ENCODE peak calls at places on chromosomes 4 and X, in ten cellular contexts. K, B, C, N, M, Q, T, Z, A and J are unnamed samples.

GRCh38 chrX:105745863-105746262 is 76.5 kb upstream of the NRK start:
- DNase-seq in M (no peak), T (no peak), Q (no peak), N (no peak), Z (no peak), B (no peak), A (no peak), C (no peak), K (no peak), J (no peak)

GRCh38 chrX:15814811-15815210 is 24.5 kb downstream of the ZRSR2 start:
- DNase-seq in Z (no peak), A (no peak), T (no peak), M (no peak), K (no peak), Q (no peak), N (no peak), C (no peak), B (no peak), J (no peak)

GRCh38 chr4:118973295-118973694 is 84.6 kb downstream of the SYNPO2 start:
- DNase-seq in N (no peak), Z (no peak), K (no peak), M (no peak), C (no peak), Q (no peak), B (no peak), T (no peak), A (no peak), J (no peak)

GRCh38 chrX:23631136-23631535 is 36.2 kb upstream of the PRDX4 start:
- DNase-seq in A (no peak), M (no peak), T (no peak), B (no peak), Z (no peak), Q (no peak), N (no peak), K (no peak), C (no peak), J (no peak)

GRCh38 chr4:77220841-77221613 is 64.0 kb downstream of the CCNG2 start:
- DNase-seq in N (no peak), A (no peak), Q (no peak), M (peak), C (no peak), K (no peak), Z (peak), B (no peak), T (no peak), J (no peak)

GRCh38 chrX:104347860-104348259 is 93.1 kb upstream of the ESX1 start:
- DNase-seq in Q (no peak), Z (no peak), M (no peak), A (no peak), N (no peak), T (no peak), B (no peak), C (no peak), K (no peak), J (no peak)

GRCh38 chr4:159764343-159764952 is 661.6 kb downstream of the RAPGEF2 start:
- DNase-seq in K (no peak), N (peak), M (no peak), B (no peak), A (no peak), Q (no peak), Z (peak), T (peak), C (no peak), J (peak)

GRCh38 chrX:40563784-40564183 is 17.0 kb upstream of the ATP6AP2 start:
- DNase-seq in B (no peak), K (no peak), N (no peak), Z (no peak), A (no peak), T (no peak), C (no peak), Q (no peak), M (no peak), J (no peak)

GRCh38 chr4:13783800-13784411 is 156.4 kb upstream of the BOD1L1 start:
- DNase-seq in B (no peak), Q (peak), N (no peak), Z (no peak), C (no peak), T (no peak), M (no peak), A (no peak), K (no peak), J (no peak)

GRCh38 chrX:133444196-133444595 is 28.9 kb upstream of the GPC4 start:
- DNase-seq in T (no peak), Z (no peak), B (no peak), A (no peak), K (no peak), N (no peak), M (no peak), Q (no peak), C (no peak), J (no peak)

GRCh38 chr4:146524663-146525062 is 2.9 kb upstream of the SLC10A7 start:
- DNase-seq in N (no peak), A (no peak), T (no peak), B (no peak), C (no peak), M (no peak), K (no peak), Z (no peak), Q (no peak), J (no peak)

GRCh38 chrX:43870758-43871419 is 11.4 kb downstream of the MAOB start:
- DNase-seq in M (no peak), Z (no peak), B (no peak), K (no peak), T (no peak), A (no peak), N (no peak), C (no peak), Q (no peak), J (no peak)

GRCh38 chr4:82721819-82722423 is 76.7 kb downstream of the SCD5 start:
- DNase-seq in K (no peak), Z (no peak), Q (no peak), N (peak), M (no peak), A (no peak), T (no peak), C (no peak), B (peak), J (no peak)

GRCh38 chrX:78769356-78769755 is 21.8 kb downstream of the LPAR4 start:
- DNase-seq in Z (no peak), C (no peak), A (no peak), N (no peak), T (no peak), K (no peak), Q (no peak), M (no peak), B (no peak), J (no peak)

GRCh38 chrX:132025085-132025484 is 2.0 kb downstream of the STK26 start:
- DNase-seq in B (no peak), Z (no peak), M (no peak), C (no peak), N (no peak), T (no peak), A (no peak), Q (no peak), K (no peak), J (no peak)

GRCh38 chr4:15659768-15660394 is 4.7 kb upstream of the FBXL5 start:
- DNase-seq in B (no peak), Q (no peak), A (no peak), K (no peak), T (no peak), M (no peak), Z (peak), C (peak), N (no peak), J (peak)

GRCh38 chrX:53441531-53442321 is 7.6 kb upstream of the HSD17B10 start:
- DNase-seq in K (peak), M (peak), Q (peak), A (peak), B (peak), Z (peak), T (peak), C (peak), N (peak), J (peak)

GRCh38 chrX:8971116-8971515 is 62.8 kb downstream of the FAM9B start:
- DNase-seq in T (no peak), M (no peak), A (no peak), Z (peak), K (no peak), N (peak), B (no peak), C (no peak), Q (no peak), J (no peak)

GRCh38 chrX:105515561-105515960 is 295.1 kb upstream of the TEX13A start:
- DNase-seq in C (no peak), Z (no peak), B (no peak), T (no peak), A (no peak), Q (no peak), K (no peak), M (no peak), N (no peak), J (no peak)

GRCh38 chrX:121851033-121851432 is 803.6 kb downstream of the GLUD2 start:
- DNase-seq in T (no peak), Z (no peak), Q (no peak), B (no peak), K (no peak), C (no peak), N (no peak), M (no peak), A (no peak), J (no peak)

GRCh38 chrX:48961585-48962091 is 4.2 kb upstream of the OTUD5 start:
- DNase-seq in C (no peak), Z (no peak), B (no peak), N (no peak), M (peak), K (no peak), A (no peak), T (no peak), Q (no peak), J (no peak)

GRCh38 chr4:146450524-146450923 is 71.2 kb downstream of the SLC10A7 start:
- DNase-seq in N (no peak), C (no peak), A (no peak), M (no peak), K (no peak), B (peak), Z (no peak), Q (no peak), T (no peak), J (no peak)

GRCh38 chrX:66638591-66639500 is at the start of gene EDA2R:
- DNase-seq in B (peak), M (no peak), N (no peak), Q (peak), T (peak), K (no peak), C (peak), Z (peak), A (no peak), J (no peak)

GRCh38 chrX:15751160-15751819 is 13.2 kb downstream of the CA5B start:
- DNase-seq in M (no peak), C (no peak), Q (no peak), K (no peak), B (no peak), N (no peak), Z (peak), A (no peak), T (no peak), J (no peak)

GRCh38 chr4:83862471-83862870 is 326.6 kb downstream of the GPAT3 start:
- DNase-seq in K (no peak), C (no peak), T (no peak), M (no peak), Q (no peak), N (no peak), A (no peak), Z (no peak), B (no peak), J (no peak)

GRCh38 chrX:141733371-141733770 is 34.8 kb upstream of the SPANXD start:
- DNase-seq in Q (no peak), M (no peak), C (no peak), T (no peak), Z (peak), N (no peak), A (no peak), K (no peak), B (no peak), J (no peak)